ENCODE peak calls at places on chromosomes 12 and 14, in eight cellular contexts. G, H, O, D, W, V, F and E are unnamed samples.

GRCh38 chr12:19683178-19683927 is 244.1 kb downstream of the AEBP2 start:
- DNase-seq in G (no peak), H (no peak), O (no peak), D (peak), W (no peak), V (peak), F (no peak), E (peak)

GRCh38 chr14:20698018-20698329 is 9.4 kb downstream of the ANG start:
- DNase-seq in G (no peak), H (no peak), O (no peak), D (no peak), W (no peak), V (no peak), F (no peak), E (no peak)

GRCh38 chr12:55816876-55817351 is 610 bp downstream of the SARNP start:
- DNase-seq in G (no peak), H (no peak), O (no peak), D (peak), W (no peak), V (no peak), F (no peak), E (no peak)

GRCh38 chr12:126811401-126811800 is 1455.6 kb upstream of the TMEM132C start:
- DNase-seq in G (no peak), H (no peak), O (no peak), D (no peak), W (no peak), V (no peak), F (no peak), E (no peak)

GRCh38 chr14:74616996-74617700 is 5.1 kb upstream of the LTBP2 start:
- DNase-seq in G (no peak), H (no peak), O (no peak), D (peak), W (no peak), V (no peak), F (no peak), E (peak)

GRCh38 chr12:18261906-18262305 is 588 bp downstream of the PIK3C2G start:
- DNase-seq in G (no peak), H (no peak), O (no peak), D (no peak), W (no peak), V (no peak), F (no peak), E (no peak)

GRCh38 chr12:125688223-125688622 is 623.0 kb downstream of the AACS start:
- DNase-seq in G (no peak), H (no peak), O (no peak), D (no peak), W (no peak), V (no peak), F (no peak), E (no peak)

GRCh38 chr12:67759829-67760228 is 111.3 kb downstream of the DYRK2 start:
- DNase-seq in G (no peak), H (no peak), O (no peak), D (no peak), W (no peak), V (no peak), F (no peak), E (no peak)

GRCh38 chr12:44835641-44836379 is 40.3 kb downstream of the NELL2 start:
- DNase-seq in G (no peak), H (no peak), O (no peak), D (no peak), W (no peak), V (no peak), F (no peak), E (peak)

GRCh38 chr12:15928345-15928744 is 17.2 kb downstream of the DERA start:
- DNase-seq in G (no peak), H (no peak), O (no peak), D (peak), W (no peak), V (peak), F (peak), E (peak)

GRCh38 chr12:6763380-6763779 is 2.8 kb upstream of the PTMS start:
- DNase-seq in G (no peak), H (no peak), O (no peak), D (no peak), W (no peak), V (no peak), F (no peak), E (no peak)

GRCh38 chr12:6765634-6766581 is at the start of gene PTMS:
- DNase-seq in G (peak), H (peak), O (peak), D (peak), W (peak), V (peak), F (peak), E (peak)

GRCh38 chr12:6761849-6762248 is 4.3 kb upstream of the PTMS start:
- DNase-seq in G (no peak), H (no peak), O (no peak), D (no peak), W (no peak), V (no peak), F (no peak), E (no peak)

GRCh38 chr12:6765048-6765633 is 1.0 kb upstream of the PTMS start:
- DNase-seq in G (no peak), H (no peak), O (no peak), D (no peak), W (no peak), V (no peak), F (no peak), E (peak)

DNA sequence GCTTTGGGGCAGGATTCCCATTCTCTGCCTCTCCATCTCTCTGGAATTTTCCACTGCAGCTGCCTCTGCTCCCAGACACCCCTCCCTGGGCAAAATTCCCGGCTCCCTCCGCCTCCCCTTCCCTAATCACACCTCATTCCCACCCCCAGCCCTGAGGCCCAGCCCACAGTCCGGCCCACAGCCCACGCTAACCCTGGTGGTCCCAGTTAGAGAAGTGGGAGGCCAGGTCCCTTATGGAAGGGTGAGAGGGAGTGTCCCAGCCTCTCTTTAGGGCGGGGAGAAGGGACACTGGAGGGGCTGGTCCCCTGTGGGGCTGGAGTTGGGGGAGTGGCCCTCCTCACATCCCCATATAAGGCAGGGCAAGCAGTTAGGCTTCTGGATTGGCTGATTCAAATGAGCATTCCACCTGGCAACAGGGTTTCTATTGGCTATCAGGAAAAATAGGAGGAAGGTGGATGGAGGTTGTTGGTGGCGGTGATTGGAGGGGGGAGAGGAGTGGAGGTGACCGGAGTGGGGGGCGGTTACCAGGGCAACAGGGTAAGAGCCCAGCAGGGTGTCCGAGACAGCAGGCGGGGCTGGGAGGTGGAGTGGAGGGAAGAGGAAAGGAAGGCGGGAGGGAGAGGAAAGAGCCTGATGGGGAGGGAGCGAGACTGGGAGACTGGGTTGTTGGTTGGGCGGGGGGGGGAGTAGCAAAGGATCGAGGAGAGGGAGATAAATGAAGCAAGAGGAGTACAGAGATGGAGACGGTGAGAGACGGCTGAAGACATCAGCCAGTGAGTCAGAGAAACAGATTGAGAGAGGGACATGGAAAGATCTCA is 1.9 kb upstream of the PTMS start:
- DNase-seq in G (peak), H (peak), O (peak), D (peak), W (peak), V (peak), F (peak), E (peak)
- H3K4me3 ChIP-seq in G (peak), H (peak), O (peak), D (peak), W (no peak), V (peak), F (peak), E (peak)

GRCh38 chr12:128052777-128053176 is 214.2 kb upstream of the TMEM132C start:
- DNase-seq in G (no peak), H (no peak), O (no peak), D (no peak), W (no peak), V (no peak), F (no peak), E (no peak)
- TF ChIP-seq CTCF in G (no peak), H (no peak), O (no peak), D (no peak), W (no peak), V (no peak), F (no peak), E (no peak)

GRCh38 chr12:52777566-52777965 is 421 bp upstream of the KRT76 start:
- DNase-seq in G (no peak), H (no peak), O (no peak), D (no peak), W (no peak), V (no peak), F (no peak), E (no peak)
- H3K4me3 ChIP-seq in G (no peak), H (no peak), O (no peak), D (no peak), W (no peak), V (no peak), F (no peak), E (no peak)

GRCh38 chr14:99521176-99522024 is 40.2 kb downstream of the CCNK start:
- DNase-seq in G (no peak), H (peak), O (no peak), D (no peak), W (no peak), V (no peak), F (no peak), E (no peak)
- TF ChIP-seq CTCF in G (no peak), H (no peak), O (no peak), D (no peak), W (no peak), V (no peak), F (no peak), E (no peak)

GRCh38 chr14:23307687-23308644 is 1.3 kb downstream of the BCL2L2 start:
- DNase-seq in G (no peak), H (no peak), O (no peak), D (peak), W (no peak), V (no peak), F (no peak), E (no peak)
- H3K4me3 ChIP-seq in G (peak), H (peak), O (peak), D (peak), W (no peak), V (peak), F (peak), E (peak)

DNA sequence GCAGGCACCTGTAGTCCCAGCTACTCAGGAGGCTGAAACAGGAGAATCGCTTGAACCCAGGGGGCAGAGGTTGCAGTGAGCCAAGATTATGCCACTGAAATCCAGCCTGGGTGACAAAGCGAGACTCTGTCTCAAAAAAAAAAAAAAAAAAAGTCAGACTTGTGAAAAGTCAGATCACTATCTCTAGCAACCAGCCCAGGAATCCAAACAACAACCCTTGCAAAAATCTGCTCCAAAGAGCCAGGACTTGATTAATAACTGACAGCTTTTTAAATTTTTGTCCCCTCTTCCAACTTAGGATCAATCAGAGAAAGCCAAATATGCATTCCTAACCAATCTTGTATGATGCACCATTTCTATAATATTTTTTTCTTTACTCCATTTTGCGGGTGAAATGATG is 7.7 kb upstream of the NFATC4 start:
- DNase-seq in G (no peak), H (no peak), O (no peak), D (no peak), W (no peak), V (no peak), F (no peak), E (no peak)
- TF ChIP-seq CTCF in G (no peak), H (no peak), O (no peak), D (no peak), W (no peak), V (no peak), F (no peak), E (no peak)

GRCh38 chr12:53961025-53961761 is 6.5 kb downstream of the HOXC12 start:
- DNase-seq in G (no peak), H (peak), O (no peak), D (no peak), W (no peak), V (no peak), F (no peak), E (no peak)
- H3K4me3 ChIP-seq in G (no peak), H (no peak), O (no peak), D (no peak), W (no peak), V (no peak), F (no peak), E (no peak)

DNA sequence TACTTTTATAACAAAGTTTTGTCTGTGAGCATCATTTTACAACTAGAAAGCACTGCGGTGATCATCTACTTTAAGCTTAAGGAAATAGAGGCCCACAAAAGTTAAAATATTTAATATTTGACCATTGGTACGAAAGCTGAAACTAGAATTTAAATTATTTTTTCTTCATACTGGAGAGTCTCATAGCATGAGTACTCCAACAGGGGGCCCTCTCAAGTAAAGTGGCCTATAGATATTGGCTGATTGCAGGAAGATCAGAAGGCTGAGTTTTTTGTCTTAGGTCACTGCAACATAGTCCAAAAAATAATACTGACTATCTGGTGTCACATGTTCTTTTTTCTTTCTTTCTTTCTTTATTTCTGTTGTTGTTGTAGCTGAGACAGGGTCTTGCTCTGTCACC is 75.3 kb upstream of the ZDHHC17 start:
- DNase-seq in G (no peak), H (no peak), O (no peak), D (no peak), W (no peak), V (no peak), F (no peak), E (no peak)
- TF ChIP-seq CTCF in G (no peak), H (peak), O (no peak), D (peak), W (no peak), V (peak), F (peak), E (peak)

GRCh38 chr12:58920956-58921861 is 905 bp upstream of the LRIG3 start:
- DNase-seq in G (no peak), H (no peak), O (no peak), D (no peak), W (peak), V (no peak), F (no peak), E (no peak)
- H3K4me3 ChIP-seq in G (peak), H (peak), O (peak), D (peak), W (peak), V (peak), F (peak), E (peak)